ENCODE peak calls at places on chromosomes 16 and 17, in five cellular contexts. One of them, this sample, is unnamed.

GRCh38 chr16:620700-621525 is 9.9 kb upstream of the WFIKKN1 start:
- DNase-seq in H1: no peak
- DNase-seq in trophoblast cell: peak
- DNase-seq in IMR-90: no peak
- DNase-seq in H9: peak
- DNase-seq in this sample: no peak

GRCh38 chr17:63700528-63701441 is 860 bp upstream of the LIMD2 start:
- DNase-seq in IMR-90: peak
- DNase-seq in H9: peak
- DNase-seq in trophoblast cell: no peak
- DNase-seq in H1: no peak
- DNase-seq in this sample: peak

GRCh38 chr16:80844368-80844767 is 40.0 kb upstream of the CDYL2 start:
- DNase-seq in H9: no peak
- DNase-seq in trophoblast cell: no peak
- DNase-seq in H1: no peak
- DNase-seq in IMR-90: no peak
- DNase-seq in this sample: no peak

GRCh38 chr17:69669441-69670178 is 255.1 kb downstream of the MAP2K6 start:
- DNase-seq in IMR-90: peak
- DNase-seq in trophoblast cell: peak
- DNase-seq in H9: no peak
- DNase-seq in H1: no peak
- DNase-seq in this sample: no peak

GRCh38 chr17:63274156-63274555 is 171.9 kb downstream of the CYB561 start:
- DNase-seq in H9: no peak
- DNase-seq in IMR-90: peak
- DNase-seq in H1: no peak
- DNase-seq in trophoblast cell: no peak
- DNase-seq in this sample: no peak

GRCh38 chr17:78729636-78730035 is 52.4 kb downstream of the CYTH1 start:
- DNase-seq in H1: no peak
- DNase-seq in H9: no peak
- DNase-seq in IMR-90: no peak
- DNase-seq in trophoblast cell: no peak
- DNase-seq in this sample: no peak

GRCh38 chr17:35664685-35665084 is 66.8 kb upstream of the RASL10B start:
- DNase-seq in trophoblast cell: no peak
- DNase-seq in H1: no peak
- DNase-seq in H9: no peak
- DNase-seq in IMR-90: no peak
- DNase-seq in this sample: no peak

GRCh38 chr16:25893332-25893731 is 201.6 kb downstream of the HS3ST4 start:
- DNase-seq in IMR-90: no peak
- DNase-seq in H1: no peak
- DNase-seq in trophoblast cell: no peak
- DNase-seq in H9: no peak
- DNase-seq in this sample: no peak

GRCh38 chr17:28357901-28358197 is 522 bp upstream of the POLDIP2 start:
- DNase-seq in IMR-90: no peak
- DNase-seq in H9: no peak
- DNase-seq in trophoblast cell: no peak
- DNase-seq in H1: no peak
- DNase-seq in this sample: no peak

GRCh38 chr17:4691686-4692085 is 12.3 kb downstream of the PELP1 start:
- DNase-seq in IMR-90: peak
- DNase-seq in H9: no peak
- DNase-seq in H1: no peak
- DNase-seq in trophoblast cell: no peak
- DNase-seq in this sample: no peak

GRCh38 chr17:45828171-45829133 is 16.2 kb upstream of the SPPL2C start:
- DNase-seq in trophoblast cell: no peak
- DNase-seq in IMR-90: no peak
- DNase-seq in H9: no peak
- DNase-seq in H1: no peak
- DNase-seq in this sample: no peak

GRCh38 chr16:20259549-20259948 is 67.8 kb downstream of the GP2 start:
- DNase-seq in IMR-90: no peak
- DNase-seq in H9: no peak
- DNase-seq in H1: no peak
- DNase-seq in trophoblast cell: no peak
- DNase-seq in this sample: no peak

GRCh38 chr17:17845046-17845775 is 8.4 kb upstream of the SREBF1 start:
- DNase-seq in H1: no peak
- DNase-seq in IMR-90: no peak
- DNase-seq in trophoblast cell: no peak
- DNase-seq in H9: no peak
- DNase-seq in this sample: no peak

GRCh38 chr17:43540821-43541674 is 5.1 kb downstream of the ETV4 start:
- DNase-seq in H1: no peak
- DNase-seq in IMR-90: no peak
- DNase-seq in H9: peak
- DNase-seq in trophoblast cell: no peak
- DNase-seq in this sample: no peak

GRCh38 chr17:206941-207560 is 25.6 kb upstream of the DOC2B start:
- DNase-seq in trophoblast cell: no peak
- DNase-seq in H1: no peak
- DNase-seq in IMR-90: no peak
- DNase-seq in H9: no peak
- DNase-seq in this sample: no peak

GRCh38 chr16:69366431-69366830 is 14.8 kb upstream of the TMED6 start:
- DNase-seq in trophoblast cell: no peak
- DNase-seq in H9: no peak
- DNase-seq in IMR-90: no peak
- DNase-seq in H1: no peak
- DNase-seq in this sample: no peak

GRCh38 chr17:16044484-16044883 is 44.9 kb downstream of the TTC19 start:
- DNase-seq in H1: no peak
- DNase-seq in trophoblast cell: peak
- DNase-seq in H9: peak
- DNase-seq in IMR-90: no peak
- DNase-seq in this sample: no peak

GRCh38 chr17:77869665-77870132 is 88.8 kb upstream of the TNRC6C start:
- DNase-seq in trophoblast cell: peak
- DNase-seq in H9: no peak
- DNase-seq in IMR-90: no peak
- DNase-seq in H1: no peak
- DNase-seq in this sample: no peak

GRCh38 chr17:63035695-63036094 is 69.7 kb downstream of the TANC2 start:
- DNase-seq in IMR-90: no peak
- DNase-seq in H9: no peak
- DNase-seq in trophoblast cell: no peak
- DNase-seq in H1: no peak
- DNase-seq in this sample: no peak

GRCh38 chr17:41547378-41547841 is 19.3 kb upstream of the KRT19 start:
- DNase-seq in H1: no peak
- DNase-seq in IMR-90: no peak
- DNase-seq in trophoblast cell: peak
- DNase-seq in H9: no peak
- DNase-seq in this sample: no peak

GRCh38 chr16:67481561-67482259 is 753 bp upstream of the ATP6V0D1 start:
- DNase-seq in trophoblast cell: peak
- DNase-seq in H1: no peak
- DNase-seq in H9: no peak
- DNase-seq in IMR-90: peak
- DNase-seq in this sample: no peak

GRCh38 chr17:4558311-4558972 is 1.9 kb downstream of the GGT6 start:
- DNase-seq in IMR-90: no peak
- DNase-seq in trophoblast cell: no peak
- DNase-seq in H1: no peak
- DNase-seq in H9: no peak
- DNase-seq in this sample: no peak

GRCh38 chr16:20023190-20023589 is 50.5 kb downstream of the GPR139 start:
- DNase-seq in H1: no peak
- DNase-seq in H9: no peak
- DNase-seq in IMR-90: peak
- DNase-seq in trophoblast cell: peak
- DNase-seq in this sample: peak

DNA sequence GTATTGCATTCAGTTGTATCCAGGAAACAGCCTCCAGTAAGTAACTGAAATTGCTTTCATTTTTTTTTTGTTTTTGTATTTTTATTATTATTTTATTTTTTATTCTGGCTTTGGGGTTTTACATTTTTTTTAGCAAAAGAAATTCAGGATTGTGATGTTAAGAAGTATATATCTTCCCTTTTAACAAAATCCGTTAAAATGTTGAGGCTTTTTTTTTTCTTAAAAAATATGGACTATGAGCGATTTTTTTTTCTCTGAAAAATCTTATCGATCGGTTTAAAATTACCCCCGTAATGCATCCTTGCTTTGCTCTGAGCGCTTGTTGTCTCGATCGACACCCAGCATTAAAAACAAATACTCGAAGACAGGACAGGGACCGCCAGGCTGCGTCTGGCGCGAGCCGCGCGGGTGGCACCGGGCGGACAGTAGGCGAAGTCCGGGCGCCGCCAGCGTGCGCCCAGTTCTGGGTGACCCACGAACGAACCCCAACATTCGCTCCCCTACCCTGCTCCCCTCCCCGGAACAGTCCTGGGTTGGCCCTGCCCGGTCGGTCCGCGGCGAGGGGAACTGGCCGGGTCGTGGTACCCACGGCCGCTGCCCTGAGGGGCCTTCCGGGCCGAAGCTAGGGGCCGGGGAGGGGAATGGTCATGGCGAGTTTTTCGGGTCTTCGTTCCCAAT is 482 bp downstream of the BAHCC1 start:
- DNase-seq in trophoblast cell: no peak
- DNase-seq in H9: no peak
- DNase-seq in H1: no peak
- DNase-seq in IMR-90: no peak
- DNase-seq in this sample: no peak
- H3K14ac ChIP-seq in trophoblast cell: peak
- H3K14ac ChIP-seq in H9: no peak
- H3K14ac ChIP-seq in H1: no peak
- H3K14ac ChIP-seq in IMR-90: peak
- H3K14ac ChIP-seq in this sample: no peak

DNA sequence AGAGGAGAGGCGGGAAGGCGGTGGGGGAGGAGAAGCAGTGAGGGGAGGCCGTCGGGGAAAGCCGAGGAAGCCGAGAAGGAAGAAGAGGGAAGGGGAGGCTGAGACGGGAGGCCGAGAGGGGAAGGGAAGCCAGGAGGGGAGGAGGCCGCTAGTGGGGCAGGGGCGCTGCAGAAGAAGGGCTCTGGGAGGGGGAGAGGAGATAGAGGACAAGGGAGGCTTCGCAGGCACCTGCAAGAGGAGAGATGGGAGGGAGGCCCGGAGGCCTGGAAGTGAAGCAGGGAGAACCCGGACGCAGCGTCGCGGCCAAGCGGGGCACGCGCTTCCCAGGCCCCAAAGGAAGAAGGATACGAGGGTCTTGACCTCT is 2.3 kb downstream of the C17orf58 start:
- DNase-seq in IMR-90: peak
- DNase-seq in H1: no peak
- DNase-seq in H9: no peak
- DNase-seq in trophoblast cell: no peak
- DNase-seq in this sample: no peak
- H3K14ac ChIP-seq in IMR-90: peak
- H3K14ac ChIP-seq in H1: no peak
- H3K14ac ChIP-seq in H9: peak
- H3K14ac ChIP-seq in trophoblast cell: peak
- H3K14ac ChIP-seq in this sample: peak

GRCh38 chr16:22206013-22206846 is at the start of gene EEF2K:
- DNase-seq in H9: peak
- DNase-seq in trophoblast cell: peak
- DNase-seq in IMR-90: peak
- DNase-seq in H1: peak
- DNase-seq in this sample: peak
- H3K14ac ChIP-seq in H9: peak
- H3K14ac ChIP-seq in trophoblast cell: peak
- H3K14ac ChIP-seq in IMR-90: peak
- H3K14ac ChIP-seq in H1: no peak
- H3K14ac ChIP-seq in this sample: peak

DNA sequence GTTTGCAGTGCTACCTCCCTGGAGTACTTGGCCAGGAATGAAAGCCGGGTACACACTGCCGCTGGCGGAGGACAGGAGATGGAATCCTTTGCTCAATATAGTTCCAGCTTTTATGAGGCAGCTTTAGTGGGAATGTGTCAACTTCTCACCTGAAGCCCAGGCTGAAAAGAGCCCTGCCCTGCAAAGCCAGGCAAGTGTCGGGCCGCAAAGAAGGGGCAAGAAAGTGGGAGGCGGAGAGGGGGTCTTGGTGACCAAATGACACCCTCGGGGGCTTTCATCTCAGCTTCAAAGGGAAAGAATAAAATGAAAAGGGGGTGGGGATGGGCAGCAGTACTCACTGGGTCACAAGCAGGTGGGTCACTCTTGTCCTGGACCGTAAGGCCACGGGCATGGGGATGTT is 62.9 kb downstream of the C16orf95 start:
- DNase-seq in trophoblast cell: no peak
- DNase-seq in H1: no peak
- DNase-seq in IMR-90: no peak
- DNase-seq in H9: no peak
- DNase-seq in this sample: no peak
- H3K14ac ChIP-seq in trophoblast cell: no peak
- H3K14ac ChIP-seq in H1: no peak
- H3K14ac ChIP-seq in IMR-90: no peak
- H3K14ac ChIP-seq in H9: no peak
- H3K14ac ChIP-seq in this sample: no peak